ENCODE peak calls at places on chromosomes 11 and 22, in five cellular contexts. K, X, S, D and J are unnamed samples.
A peak's percentile ranks its signal among the peaks of the same experiment; 100 is the strongest.

GRCh38 chr11:116505466-116506247 is 267.1 kb downstream of the BUD13 start:
- DNase-seq in K (no peak), D (no peak), S (no peak), X (no peak), J (no peak)

GRCh38 chr11:11732116-11732515 is 109.7 kb upstream of the USP47 start:
- DNase-seq in X (no peak), S (no peak), K (peak; percentile 63), D (no peak), J (no peak)

GRCh38 chr11:123163621-123164020 is 31.4 kb downstream of the CLMP start:
- DNase-seq in X (no peak), D (no peak), K (no peak), S (no peak), J (no peak)

GRCh38 chr11:2564588-2565440 is 120.0 kb downstream of the KCNQ1 start:
- DNase-seq in S (no peak), K (no peak), D (no peak), X (no peak), J (no peak)

GRCh38 chr11:133041928-133042890 is 490.1 kb downstream of the OPCML start:
- DNase-seq in K (no peak), X (no peak), S (no peak), D (no peak), J (no peak)

GRCh38 chr11:6315811-6316425 is 4.4 kb downstream of the CAVIN3 start:
- DNase-seq in X (peak; percentile 51), S (no peak), K (peak; percentile 40), D (peak; percentile 62), J (peak; percentile 63)

GRCh38 chr11:12092714-12093113 is 17.7 kb upstream of the MICAL2 start:
- DNase-seq in S (no peak), D (no peak), K (no peak), X (no peak), J (no peak)

GRCh38 chr11:60971520-60971919 is at the start of gene CD6:
- DNase-seq in D (no peak), X (no peak), S (peak; percentile 48), K (no peak), J (no peak)

GRCh38 chr11:116138280-116138679 is 634.1 kb upstream of the CADM1 start:
- DNase-seq in K (no peak), D (no peak), S (no peak), X (no peak), J (no peak)

GRCh38 chr11:2314525-2315394 is 12.9 kb downstream of the TSPAN32 start:
- DNase-seq in K (no peak), D (peak; percentile 90), X (peak; percentile 95), S (no peak), J (peak; percentile 82)

GRCh38 chr22:38788016-38788415 is 5.9 kb downstream of the DNAL4 start:
- DNase-seq in S (no peak), D (no peak), X (peak; percentile 36), K (no peak), J (no peak)

GRCh38 chr11:126060651-126061220 is 1.9 kb downstream of the CDON start:
- DNase-seq in S (no peak), X (no peak), D (no peak), K (no peak), J (no peak)

GRCh38 chr11:116970485-116971292 is 127.5 kb downstream of the SIK3 start:
- DNase-seq in D (no peak), K (peak; percentile 36), S (no peak), X (no peak), J (no peak)

GRCh38 chr11:64240467-64241174 is at the start of gene FKBP2:
- DNase-seq in S (peak; percentile 98), X (peak; percentile 96), D (peak; percentile 98), K (peak; percentile 97), J (peak; percentile 97)

GRCh38 chr11:69943066-69943465 is 123.8 kb upstream of the FGF3 start:
- DNase-seq in S (no peak), D (no peak), X (no peak), K (peak; percentile 26), J (no peak)

GRCh38 chr11:77320351-77320750 is 18.9 kb upstream of the GDPD4 start:
- DNase-seq in D (no peak), K (no peak), S (no peak), X (no peak), J (no peak)

GRCh38 chr11:68933605-68934320 is 30.1 kb downstream of the IGHMBP2 start:
- DNase-seq in K (no peak), X (no peak), S (no peak), D (no peak), J (no peak)

GRCh38 chr22:42985541-42985925 is 29.4 kb downstream of the PACSIN2 start:
- DNase-seq in S (no peak), K (no peak), D (no peak), X (no peak), J (no peak)

GRCh38 chr11:83815736-83816135 is 529.6 kb upstream of the CCDC90B start:
- DNase-seq in X (no peak), S (no peak), K (no peak), D (no peak), J (no peak)

GRCh38 chr22:20803696-20804324 is 29.9 kb downstream of the SERPIND1 start:
- DNase-seq in K (no peak), X (peak; percentile 16), D (peak; percentile 59), S (no peak), J (no peak)

GRCh38 chr11:123292647-123293046 is 97.6 kb upstream of the CLMP start:
- DNase-seq in S (no peak), X (no peak), K (peak; percentile 5), D (no peak), J (no peak)

GRCh38 chr11:121469910-121470309 is 17.1 kb upstream of the SORL1-AS1 start:
- DNase-seq in D (peak; percentile 82), K (no peak), S (no peak), X (no peak), J (no peak)

GRCh38 chr22:38304526-38304925 is 12.7 kb downstream of the CSNK1E start:
- DNase-seq in S (no peak), K (no peak), D (no peak), X (peak; percentile 73), J (no peak)

GRCh38 chr11:60991457-60991856 is 20.0 kb downstream of the CD6 start:
- DNase-seq in X (no peak), D (no peak), S (no peak), K (no peak), J (no peak)

GRCh38 chr22:39245130-39246039 is 603 bp upstream of the PDGFB start:
- DNase-seq in S (no peak), X (no peak), K (no peak), D (no peak), J (no peak)

GRCh38 chr11:66561178-66561974 is 7.0 kb downstream of the CTSF start:
- DNase-seq in K (no peak), X (no peak), S (no peak), D (no peak), J (no peak)

GRCh38 chr11:66562907-66563583 is 5.4 kb downstream of the CTSF start:
- DNase-seq in S (no peak), X (no peak), K (no peak), D (no peak), J (peak; percentile 49)

GRCh38 chr11:66561975-66562248 is 6.5 kb downstream of the CTSF start:
- DNase-seq in D (no peak), X (no peak), S (no peak), K (no peak), J (no peak)

GRCh38 chr11:66563832-66564231 is 4.6 kb downstream of the CTSF start:
- DNase-seq in K (no peak), S (no peak), D (no peak), X (no peak), J (no peak)

GRCh38 chr11:66562275-66562674 is 6.1 kb downstream of the CTSF start:
- DNase-seq in K (no peak), D (no peak), X (no peak), S (no peak), J (no peak)
- H3K4me3 ChIP-seq in K (no peak overlapping the region), D (no peak overlapping the region), X (no peak overlapping the region), S (no peak overlapping the region), J (no peak overlapping the region)

DNA sequence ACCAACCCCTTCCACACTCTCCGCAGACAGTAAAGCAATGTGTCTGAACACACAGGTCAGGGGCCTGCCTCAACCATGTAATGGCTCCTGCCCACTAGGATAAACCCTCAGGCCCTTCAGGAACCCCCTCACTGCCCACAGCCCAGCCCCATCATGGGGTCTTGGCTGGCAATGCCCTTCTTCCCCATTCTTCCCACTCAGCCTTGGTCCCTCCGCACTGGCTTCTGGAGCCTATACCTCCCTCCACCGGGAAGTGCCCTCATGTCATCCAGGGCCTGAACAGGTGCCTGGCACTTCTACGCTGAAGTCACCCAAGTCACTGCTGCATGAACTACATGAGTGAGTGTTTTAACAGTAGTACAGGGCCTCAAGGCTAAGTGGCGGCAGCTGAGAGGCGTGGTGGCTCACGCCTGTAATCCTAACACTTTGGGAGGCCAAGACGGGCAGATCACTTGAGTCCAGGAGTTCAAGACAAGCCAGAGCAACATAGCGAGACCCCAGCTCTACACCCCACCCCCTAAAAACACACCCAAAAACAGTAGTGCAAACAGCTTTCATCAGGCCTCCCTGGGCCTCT is 74.8 kb upstream of the PITPNB start:
- DNase-seq in S (no peak), X (no peak), K (no peak), D (peak; percentile 34), J (no peak)
- H3K27ac ChIP-seq in S (no peak overlapping the region), X (no peak overlapping the region), K (no peak overlapping the region), D (no peak overlapping the region), J (no peak overlapping the region)

DNA sequence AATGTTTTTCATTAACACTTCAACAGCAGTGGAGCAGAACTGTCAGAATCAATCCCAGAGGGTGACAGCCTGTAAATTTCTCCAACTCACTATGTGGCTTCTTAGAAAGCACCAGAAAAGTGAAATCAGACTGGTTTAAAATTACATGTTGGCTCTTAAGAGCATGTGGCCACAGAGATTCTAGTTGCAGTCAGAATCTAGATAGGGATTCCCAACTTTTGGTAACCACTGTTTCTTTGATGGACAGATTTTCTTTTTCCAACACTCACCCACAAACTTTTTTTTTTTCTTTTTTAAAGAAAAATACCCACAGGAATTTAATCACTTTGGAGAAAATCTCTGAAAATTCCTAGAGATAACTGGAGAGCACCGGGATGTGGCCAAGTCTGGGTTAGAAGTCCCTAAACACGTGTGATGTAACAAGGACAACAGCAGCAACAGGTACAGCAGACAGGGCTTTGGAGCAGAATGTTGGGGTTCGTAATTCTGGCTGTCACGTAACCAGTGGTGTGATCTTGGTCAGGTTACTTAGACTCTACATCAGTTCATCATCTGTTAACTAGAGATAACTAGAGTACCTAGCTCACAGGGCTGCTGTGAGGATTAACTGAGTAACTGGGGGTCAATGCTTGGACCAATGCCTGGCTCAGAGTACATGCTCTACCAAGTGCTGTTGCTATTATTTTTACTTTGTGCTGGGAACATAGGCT is 100.1 kb downstream of the NAT10 start:
- DNase-seq in S (no peak), K (no peak), X (no peak), D (no peak), J (no peak)
- H3K4me1 ChIP-seq in S (peaks cover 6% of the 10 kb centered on the region), K (peaks cover 19% of the 10 kb centered on the region), X (peaks cover 23% of the 10 kb centered on the region), D (peaks cover 9% of the 10 kb centered on the region), J (no peaks in the 10 kb centered on the region)

GRCh38 chr11:66076561-66076960 is 6.5 kb downstream of the PACS1 start:
- DNase-seq in K (no peak), S (no peak), D (peak; percentile 41), X (no peak), J (no peak)
- H3K4me3 ChIP-seq in K (no peak overlapping the region), S (no peak overlapping the region), D (no peak overlapping the region), X (no peak overlapping the region), J (no peak overlapping the region)

GRCh38 chr11:119185916-119186634 is 800 bp downstream of the NHERF4 start:
- DNase-seq in D (no peak), X (no peak), S (no peak), K (no peak), J (no peak)
- H3K27ac ChIP-seq in D (no peak overlapping the region), X (no peak overlapping the region), S (no peak overlapping the region), K (no peak overlapping the region), J (no peak overlapping the region)